ENCODE peak calls at places on chromosome 15, in four cellular contexts. N is fibroblast of the aortic adventitia, U is AG04450, C is ACHN. Y is an unnamed sample.

GRCh38 chr15:84890670-84891147 is 6.2 kb downstream of the SLC28A1 start:
- DNase-seq in C (no peak), U (no peak), N (no peak), Y (no peak)

GRCh38 chr15:85920926-85921325 is 126.2 kb upstream of the KLHL25 start:
- DNase-seq in C (no peak), U (no peak), N (no peak), Y (no peak)

GRCh38 chr15:80049046-80049445 is 10.4 kb upstream of the ZFAND6 start:
- DNase-seq in N (no peak), U (no peak), C (no peak), Y (no peak)

GRCh38 chr15:67161881-67162280 is 92.6 kb downstream of the AAGAB start:
- DNase-seq in N (no peak), C (no peak), U (no peak), Y (no peak)

GRCh38 chr15:66882251-66883020 is 180.4 kb downstream of the SMAD6 start:
- DNase-seq in N (peak), C (peak), U (peak), Y (peak)

GRCh38 chr15:94638183-94638582 is 406.8 kb downstream of the MCTP2 start:
- DNase-seq in N (no peak), U (no peak), C (no peak), Y (no peak)

GRCh38 chr15:70167155-70167554 is 69.4 kb upstream of the TLE3 start:
- DNase-seq in N (no peak), U (no peak), C (no peak), Y (no peak)

GRCh38 chr15:27183182-27183581 is 212.2 kb downstream of the GABRG3 start:
- DNase-seq in U (no peak), C (no peak), N (no peak), Y (no peak)

GRCh38 chr15:85316244-85316934 is 64.0 kb upstream of the AKAP13 start:
- DNase-seq in U (no peak), C (no peak), N (no peak), Y (peak)

GRCh38 chr15:39896837-39897236 is 23.2 kb downstream of the GPR176 start:
- DNase-seq in C (no peak), U (no peak), N (peak), Y (peak)

GRCh38 chr15:38414351-38414750 is 39.6 kb upstream of the FAM98B start:
- DNase-seq in U (peak), C (peak), N (peak), Y (peak)

GRCh38 chr15:40243126-40243810 is 4.4 kb downstream of the PAK6 start:
- DNase-seq in U (no peak), C (no peak), N (no peak), Y (no peak)

GRCh38 chr15:63752075-63752684 is 81.6 kb downstream of the HERC1 start:
- DNase-seq in C (peak), U (peak), N (peak), Y (peak)

GRCh38 chr15:80902298-80902801 is 87.3 kb downstream of the MESD start:
- DNase-seq in N (no peak), C (no peak), U (no peak), Y (no peak)

GRCh38 chr15:59303641-59304433 is 68.8 kb downstream of the MYO1E start:
- DNase-seq in N (no peak), C (peak), U (no peak), Y (peak)

GRCh38 chr15:69873807-69874206 is 223.9 kb downstream of the TLE3 start:
- DNase-seq in C (no peak), N (no peak), U (no peak), Y (no peak)

GRCh38 chr15:66670698-66671580 is 31.1 kb upstream of the SMAD6 start:
- DNase-seq in U (no peak), N (no peak), C (no peak), Y (no peak)

GRCh38 chr15:101536166-101536874 is 46.8 kb upstream of the PCSK6 start:
- DNase-seq in U (no peak), N (no peak), C (no peak), Y (no peak)

GRCh38 chr15:64464271-64465005 is 4.1 kb downstream of the ZNF609 start:
- DNase-seq in N (peak), C (no peak), U (no peak), Y (peak)

GRCh38 chr15:64991536-64992135 is 1.9 kb upstream of the SPG21 start:
- DNase-seq in N (no peak), U (peak), C (no peak), Y (no peak)

GRCh38 chr15:89492934-89493631 is 3.3 kb downstream of the RHCG start:
- DNase-seq in N (no peak), C (no peak), U (no peak), Y (no peak)

GRCh38 chr15:28960979-28961378 is 75.2 kb downstream of the APBA2 start:
- DNase-seq in C (peak), N (no peak), U (peak), Y (peak)

GRCh38 chr15:39239562-39239961 is 341.3 kb upstream of the THBS1 start:
- DNase-seq in N (peak), C (peak), U (no peak), Y (peak)

GRCh38 chr15:99863527-99864198 is 130.4 kb upstream of the LYSMD4 start:
- DNase-seq in U (no peak), N (no peak), C (no peak), Y (no peak)

GRCh38 chr15:61227269-61228024 is 1.7 kb downstream of the RORA start:
- DNase-seq in N (peak), U (no peak), C (peak), Y (peak)

GRCh38 chr15:101539492-101539891 is 50.0 kb upstream of the PCSK6 start:
- DNase-seq in C (no peak), N (no peak), U (no peak), Y (no peak)

GRCh38 chr15:66165856-66166255 is 87.7 kb downstream of the MEGF11 start:
- DNase-seq in N (no peak), C (no peak), U (no peak), Y (no peak)

GRCh38 chr15:80549712-80550111 is 145.4 kb upstream of the ABHD17C start:
- DNase-seq in U (no peak), C (no peak), N (peak), Y (peak)

GRCh38 chr15:73982251-73982962 is 9.7 kb downstream of the STOML1 start:
- DNase-seq in N (peak), C (peak), U (peak), Y (peak)

GRCh38 chr15:36356511-36356910 is 222.9 kb upstream of the CDIN1 start:
- DNase-seq in N (peak), C (no peak), U (no peak), Y (no peak)

GRCh38 chr15:58378241-58379085 is 53.3 kb upstream of the LIPC start:
- DNase-seq in C (peak), N (peak), U (no peak), Y (peak)

GRCh38 chr15:49406352-49407118 is 16.5 kb upstream of the FGF7 start:
- DNase-seq in U (no peak), N (no peak), C (no peak), Y (no peak)